ENCODE peak calls at places on chromosomes 1 and 21, in seven cellular contexts. G is IMR-90, E is tibial nerve, V is right lobe of liver, L is heart left ventricle, H is uterus, B is gastrocnemius medialis. I is an unnamed sample. For H3K36me3, the result is how much of the 10 kb centered on the place peaks cover.

GRCh38 chr1:173416034-173416433 is 61.1 kb upstream of the PRDX6 start:
- DNase-seq in G (no peak), E (no peak), V (no peak), L (no peak), H (no peak), B (no peak), I (no peak)

GRCh38 chr21:17436626-17437111 is 76.2 kb upstream of the CXADR start:
- DNase-seq in G (no peak), E (no peak), V (no peak), L (no peak), H (no peak), B (no peak), I (no peak)

GRCh38 chr1:240126821-240127220 is 35.1 kb downstream of the FMN2 start:
- DNase-seq in G (peak), E (no peak), V (no peak), L (no peak), H (no peak), B (no peak), I (no peak)

GRCh38 chr1:246647113-246647512 is 77.1 kb upstream of the SCCPDH start:
- DNase-seq in G (peak), E (peak), V (no peak), L (peak), H (peak), B (peak), I (no peak)

GRCh38 chr1:26694185-26694572 is 1.6 kb upstream of the ARID1A start:
- DNase-seq in G (no peak), E (no peak), V (no peak), L (no peak), H (no peak), B (no peak), I (peak)

GRCh38 chr1:41799723-41800122 is 119.0 kb downstream of the HIVEP3 start:
- DNase-seq in G (peak), E (no peak), V (no peak), L (no peak), H (no peak), B (no peak), I (no peak)

GRCh38 chr1:162916407-162916806 is 55.4 kb upstream of the CCDC190 start:
- DNase-seq in G (peak), E (no peak), V (no peak), L (no peak), H (no peak), B (no peak), I (no peak)

GRCh38 chr1:236677641-236678235 is 8.6 kb upstream of the ACTN2 start:
- DNase-seq in G (no peak), E (no peak), V (no peak), L (no peak), H (no peak), B (no peak), I (no peak)

GRCh38 chr1:186122837-186123236 is 252.2 kb downstream of the TPR start:
- DNase-seq in G (no peak), E (no peak), V (no peak), L (no peak), H (no peak), B (no peak), I (no peak)

GRCh38 chr1:212968385-212968863 is 18.1 kb downstream of the VASH2 start:
- DNase-seq in G (no peak), E (no peak), V (no peak), L (no peak), H (no peak), B (no peak), I (no peak)

GRCh38 chr1:183230403-183230802 is 44.3 kb downstream of the LAMC2 start:
- DNase-seq in G (peak), E (no peak), V (no peak), L (no peak), H (no peak), B (no peak), I (no peak)

GRCh38 chr1:245687636-245688535 is 533.1 kb downstream of the KIF26B start:
- DNase-seq in G (no peak), E (no peak), V (no peak), L (no peak), H (no peak), B (no peak), I (peak)

GRCh38 chr21:45405819-45406762 is 1.1 kb downstream of the COL18A1 start:
- DNase-seq in G (peak), E (no peak), V (peak), L (peak), H (no peak), B (no peak), I (peak)

GRCh38 chr1:7046314-7046713 is 261.1 kb downstream of the CAMTA1 start:
- DNase-seq in G (peak), E (no peak), V (no peak), L (no peak), H (no peak), B (no peak), I (no peak)

GRCh38 chr1:21324368-21325137 is 34.3 kb upstream of the ECE1 start:
- DNase-seq in G (peak), E (peak), V (no peak), L (peak), H (peak), B (peak), I (peak)

GRCh38 chr1:13682443-13682842 is 17.5 kb upstream of the PRDM2 start:
- DNase-seq in G (no peak), E (no peak), V (no peak), L (no peak), H (no peak), B (no peak), I (no peak)

GRCh38 chr1:236913371-236914037 is 90.7 kb downstream of the MT1HL1 start:
- DNase-seq in G (peak), E (no peak), V (no peak), L (no peak), H (no peak), B (no peak), I (no peak)

GRCh38 chr1:95117207-95118018 is at the start of gene TLCD4:
- DNase-seq in G (peak), E (peak), V (peak), L (peak), H (peak), B (peak), I (peak)

GRCh38 chr1:68230901-68231626 is 1.3 kb downstream of the WLS start:
- DNase-seq in G (no peak), E (no peak), V (peak), L (peak), H (peak), B (peak), I (peak)

GRCh38 chr1:239814306-239814881 is 277.3 kb upstream of the FMN2 start:
- DNase-seq in G (peak), E (peak), V (no peak), L (no peak), H (peak), B (no peak), I (peak)

GRCh38 chr1:115912116-115912515 is 64.2 kb upstream of the SLC22A15 start:
- DNase-seq in G (no peak), E (no peak), V (no peak), L (no peak), H (no peak), B (no peak), I (no peak)

GRCh38 chr21:45629046-45629981 is 14.2 kb upstream of the PCBP3 start:
- DNase-seq in G (no peak), E (no peak), V (no peak), L (no peak), H (no peak), B (no peak), I (no peak)

GRCh38 chr1:72397786-72398185 is 115.4 kb upstream of the NEGR1 start:
- DNase-seq in G (peak), E (no peak), V (no peak), L (no peak), H (no peak), B (no peak), I (no peak)

GRCh38 chr1:59432531-59433439 is 135.9 kb downstream of the FGGY start:
- DNase-seq in G (no peak), E (no peak), V (no peak), L (no peak), H (no peak), B (no peak), I (no peak)

GRCh38 chr1:22728751-22729399 is 18.2 kb downstream of the EPHB2 start:
- DNase-seq in G (peak), E (no peak), V (no peak), L (no peak), H (no peak), B (no peak), I (no peak)

GRCh38 chr1:197526736-197527371 is 248.4 kb downstream of the DENND1B start:
- DNase-seq in G (peak), E (no peak), V (no peak), L (no peak), H (no peak), B (no peak), I (no peak)

GRCh38 chr1:64478594-64479248 is 8.8 kb downstream of the CACHD1 start:
- DNase-seq in G (no peak), E (no peak), V (no peak), L (no peak), H (no peak), B (no peak), I (no peak)

GRCh38 chr1:97467445-97467844 is 453.4 kb downstream of the DPYD start:
- DNase-seq in G (no peak), E (no peak), V (no peak), L (no peak), H (no peak), B (no peak), I (no peak)

GRCh38 chr1:82920418-82921248 is 1078.3 kb downstream of the TTLL7 start:
- DNase-seq in G (no peak), E (no peak), V (no peak), L (no peak), H (no peak), B (no peak), I (no peak)

GRCh38 chr1:33014464-33015170 is 22.1 kb downstream of the AK2 start:
- DNase-seq in G (no peak), E (no peak), V (no peak), L (no peak), H (no peak), B (no peak), I (no peak)

GRCh38 chr1:33018112-33018511 is 18.6 kb downstream of the AK2 start:
- DNase-seq in G (no peak), E (no peak), V (no peak), L (no peak), H (no peak), B (no peak), I (no peak)

GRCh38 chr1:33017175-33017574 is 19.5 kb downstream of the AK2 start:
- DNase-seq in G (no peak), E (no peak), V (no peak), L (no peak), H (no peak), B (no peak), I (no peak)

GRCh38 chr1:33013791-33014190 is 22.9 kb downstream of the AK2 start:
- DNase-seq in G (no peak), E (no peak), V (no peak), L (no peak), H (no peak), B (no peak), I (no peak)

GRCh38 chr1:33015216-33015615 is 21.5 kb downstream of the AK2 start:
- DNase-seq in G (no peak), E (no peak), V (no peak), L (no peak), H (no peak), B (peak), I (no peak)
- TF ChIP-seq POLR2A in G (no peak), E (no peak), V (no peak), L (no peak), H (no peak), B (no peak), I (no peak)

DNA sequence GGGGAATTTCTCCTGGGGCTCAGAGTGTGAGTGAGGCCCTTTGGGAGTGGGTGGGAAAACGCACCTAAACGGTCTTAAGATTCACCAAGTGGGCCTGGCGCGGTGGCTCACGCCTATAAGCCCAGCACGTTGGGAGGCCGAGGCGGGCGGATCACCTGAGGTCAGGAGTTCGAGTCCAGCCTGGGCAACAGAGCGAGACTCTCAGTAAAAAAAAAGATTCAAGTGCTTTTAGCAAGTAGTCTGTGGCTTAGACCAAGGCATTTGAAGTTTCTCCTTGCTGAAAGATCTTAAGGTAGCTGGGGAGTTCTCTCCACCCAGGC is 1.4 kb downstream of the RPS8 start:
- DNase-seq in G (no peak), E (no peak), V (no peak), L (no peak), H (no peak), B (no peak), I (no peak)
- H3K36me3 ChIP-seq in G (under half), E (half or more), V (under half), L (half or more), H (under half), B (under half), I (under half)

DNA sequence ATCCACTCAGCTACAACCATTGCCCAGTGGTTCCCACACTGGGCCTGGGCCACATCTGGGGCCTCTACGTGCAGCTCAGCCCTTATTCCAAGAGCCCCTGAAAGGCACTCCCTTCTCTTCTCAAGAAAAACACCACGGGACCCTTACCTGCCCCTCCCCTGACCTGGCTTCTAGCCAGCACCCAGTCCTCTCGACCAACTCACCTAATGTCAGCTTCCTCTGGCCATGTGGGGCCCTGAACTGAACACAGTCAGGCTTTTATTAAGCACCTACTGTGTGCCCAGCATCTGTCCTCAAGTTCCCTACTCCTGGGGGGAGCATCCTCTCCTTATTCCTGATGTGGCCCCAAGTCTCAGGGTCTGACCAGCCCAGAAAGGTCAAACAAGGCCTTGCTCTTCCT is 208.4 kb downstream of the MATN1 start:
- DNase-seq in G (no peak), E (no peak), V (no peak), L (no peak), H (no peak), B (no peak), I (no peak)
- TF ChIP-seq POLR2A in G (no peak), E (no peak), V (no peak), L (no peak), H (no peak), B (no peak), I (no peak)

GRCh38 chr21:42865361-42866160 is 13.8 kb downstream of the WDR4 start:
- DNase-seq in G (no peak), E (no peak), V (peak), L (no peak), H (no peak), B (peak), I (peak)
- H3K36me3 ChIP-seq in G (under half), E (half or more), V (under half), L (under half), H (under half), B (under half), I (under half)

GRCh38 chr1:53238197-53239155 is at the start of gene MAGOH:
- DNase-seq in G (peak), E (peak), V (peak), L (peak), H (peak), B (peak), I (peak)
- TF ChIP-seq POLR2A in G (peak), E (no peak), V (peak), L (no peak), H (peak), B (peak), I (peak)

DNA sequence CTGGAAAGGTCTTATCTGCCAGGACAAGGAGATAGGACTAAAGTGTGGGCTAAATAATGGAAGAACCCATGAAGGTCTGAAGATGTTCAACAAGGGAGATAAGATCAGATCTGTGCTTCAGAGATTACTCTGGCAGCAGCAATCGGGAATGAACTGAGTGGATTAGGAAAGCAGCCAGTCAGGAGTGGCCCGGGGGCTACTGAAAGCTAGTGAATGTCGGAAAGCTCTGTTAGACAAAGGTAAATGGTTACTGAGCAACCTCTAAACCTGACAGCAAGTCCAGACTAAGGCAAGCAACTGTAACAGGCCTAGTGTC is 12.6 kb downstream of the IQGAP3 start:
- DNase-seq in G (no peak), E (no peak), V (no peak), L (no peak), H (no peak), B (no peak), I (no peak)
- H3K36me3 ChIP-seq in G (under half), E (under half), V (under half), L (under half), H (under half), B (under half), I (under half)

DNA sequence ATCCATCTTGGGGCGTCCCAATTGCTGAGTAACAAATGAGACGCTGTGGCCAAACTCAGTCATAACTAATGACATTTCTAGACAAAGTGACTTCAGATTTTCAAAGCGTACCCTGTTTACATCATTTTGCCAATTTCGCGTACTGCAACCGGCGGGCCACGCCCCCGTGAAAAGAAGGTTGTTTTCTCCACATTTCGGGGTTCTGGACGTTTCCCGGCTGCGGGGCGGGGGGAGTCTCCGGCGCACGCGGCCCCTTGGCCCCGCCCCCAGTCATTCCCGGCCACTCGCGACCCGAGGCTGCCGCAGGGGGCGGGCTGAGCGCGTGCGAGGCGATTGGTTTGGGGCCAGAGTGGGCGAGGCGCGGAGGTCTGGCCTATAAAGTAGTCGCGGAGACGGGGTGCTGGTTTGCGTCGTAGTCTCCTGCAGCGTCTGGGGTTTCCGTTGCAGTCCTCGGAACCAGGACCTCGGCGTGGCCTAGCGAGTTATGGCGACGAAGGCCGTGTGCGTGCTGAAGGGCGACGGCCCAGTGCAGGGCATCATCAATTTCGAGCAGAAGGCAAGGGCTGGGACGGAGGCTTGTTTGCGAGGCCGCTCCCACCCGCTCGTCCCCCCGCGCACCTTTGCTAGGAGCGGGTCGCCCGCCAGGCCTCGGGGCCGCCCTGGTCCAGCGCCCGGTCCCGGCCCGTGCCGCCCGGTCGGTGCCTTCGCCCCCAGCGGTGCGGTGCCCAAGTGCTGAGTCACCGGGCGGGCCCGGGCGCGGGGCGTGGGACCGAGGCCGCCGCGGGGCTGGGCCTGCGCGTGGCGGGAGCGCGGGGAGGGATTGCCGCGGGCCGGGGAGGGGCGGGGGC is at the start of gene SOD1:
- DNase-seq in G (peak), E (peak), V (peak), L (peak), H (peak), B (peak), I (peak)
- TF ChIP-seq POLR2A in G (peak), E (peak), V (peak), L (peak), H (peak), B (peak), I (peak)

DNA sequence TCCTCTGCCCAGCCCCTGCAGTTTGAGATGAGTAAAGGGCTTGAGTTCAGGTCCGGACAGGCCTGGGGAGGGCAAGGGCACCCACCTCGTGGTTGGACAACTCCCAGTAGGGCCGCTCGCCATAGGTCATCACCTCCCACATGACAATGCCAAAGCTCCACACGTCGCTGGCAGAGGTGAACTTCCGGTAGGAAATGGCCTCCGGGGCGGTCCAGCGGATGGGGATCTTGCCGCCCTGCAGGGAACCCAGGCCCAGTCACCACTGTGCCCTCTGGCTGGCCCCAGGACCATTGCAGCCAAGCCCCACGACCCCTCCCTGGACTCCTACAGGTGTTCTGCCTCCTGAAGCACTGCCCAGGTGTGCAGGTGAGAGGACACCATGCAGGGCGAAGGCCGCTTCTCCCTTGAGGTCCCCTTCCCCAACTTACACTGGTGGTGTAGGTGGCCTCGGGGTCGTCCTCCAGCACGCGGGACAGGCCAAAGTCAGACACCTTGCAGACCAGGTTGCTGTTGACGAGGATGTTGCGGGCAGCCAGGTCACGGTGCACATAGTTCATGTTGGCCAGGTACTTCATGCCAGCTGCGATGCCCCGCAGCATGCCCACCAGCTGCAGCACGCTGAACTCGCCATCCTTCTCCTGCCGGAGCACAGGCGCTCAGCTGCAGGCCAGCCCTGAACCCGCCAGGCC is 24.1 kb downstream of the EPHA2 start:
- DNase-seq in G (no peak), E (no peak), V (no peak), L (no peak), H (no peak), B (no peak), I (no peak)
- H3K36me3 ChIP-seq in G (half or more), E (half or more), V (under half), L (half or more), H (under half), B (under half), I (under half)

DNA sequence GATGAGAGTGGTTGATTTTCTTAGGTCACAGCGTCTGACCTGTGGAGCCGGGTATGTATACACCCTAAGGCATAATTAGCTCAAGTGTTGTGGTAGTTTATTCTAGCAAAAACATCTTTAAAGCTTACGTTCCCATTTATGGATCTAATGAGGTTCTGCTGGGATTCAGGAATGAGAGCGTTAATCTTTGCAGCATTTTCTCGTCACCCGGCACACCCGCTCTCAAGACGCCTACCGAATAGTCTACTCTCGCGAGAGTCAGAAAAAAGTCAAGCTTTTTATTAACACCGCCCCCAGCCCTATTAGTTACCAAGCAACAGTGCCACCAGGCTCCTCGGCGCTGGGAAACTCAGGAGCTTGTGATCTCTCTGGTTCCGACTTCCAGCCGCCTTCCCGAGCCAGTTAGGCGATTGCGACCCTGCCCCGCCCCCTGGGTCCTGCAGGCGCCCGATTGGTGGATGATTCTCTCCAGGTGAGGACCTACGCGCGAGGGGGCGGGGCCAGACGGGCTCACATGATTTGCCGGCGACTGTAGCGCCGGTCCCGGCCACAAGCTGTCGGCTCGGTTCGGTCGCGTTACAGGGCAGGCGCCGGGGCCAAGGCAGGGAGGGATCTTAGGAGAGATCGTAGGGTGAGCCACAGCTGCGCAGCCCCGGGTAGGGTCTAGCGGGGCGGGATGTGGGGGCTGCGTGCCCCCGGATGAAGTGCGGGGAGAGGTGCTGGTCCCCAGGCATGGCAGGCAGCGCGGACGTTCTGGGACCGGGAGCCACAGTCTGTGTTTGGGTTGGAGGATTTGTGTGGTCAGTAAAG is at the start of gene PFKFB2:
- DNase-seq in G (peak), E (peak), V (peak), L (peak), H (peak), B (peak), I (peak)
- TF ChIP-seq POLR2A in G (peak), E (peak), V (peak), L (peak), H (peak), B (peak), I (peak)

I was measured in ovary.